ENCODE peak calls at places on chromosomes 4 and X, in four cellular contexts. D is left lung, E is fibroblast of lung, G is thoracic aorta. K is an unnamed sample.
A peak's percentile ranks its signal among the peaks of the same experiment; 100 is the strongest.

GRCh38 chrX:112218388-112218787 is 135.8 kb upstream of the TRPC5 start:
- DNase-seq in G (no peak), E (no peak), D (no peak), K (no peak)

GRCh38 chr4:109171098-109171497 is 131.4 kb downstream of the COL25A1 start:
- DNase-seq in D (no peak), G (no peak), E (no peak), K (peak; percentile 85)

GRCh38 chr4:20474119-20474518 is 222.4 kb downstream of the SLIT2 start:
- DNase-seq in E (peak; percentile 54), D (no peak), G (no peak), K (peak; percentile 25)

GRCh38 chr4:187090401-187090800 is 366.7 kb upstream of the FAT1 start:
- DNase-seq in G (no peak), D (no peak), E (no peak), K (no peak)

GRCh38 chrX:41265615-41266014 is 68.3 kb upstream of the DDX3X start:
- DNase-seq in D (no peak), E (peak; percentile 69), G (peak; percentile 7), K (no peak)

GRCh38 chrX:32937043-32937442 is 274.3 kb downstream of the DMD start:
- DNase-seq in D (no peak), E (no peak), G (no peak), K (no peak)

GRCh38 chr4:3364199-3364598 is 71.4 kb downstream of the RGS12 start:
- DNase-seq in E (no peak), G (no peak), D (peak; percentile 73), K (no peak)

GRCh38 chr4:141432000-141432712 is 204.2 kb upstream of the IL15 start:
- DNase-seq in G (no peak), E (peak; percentile 22), D (no peak), K (no peak)

GRCh38 chr4:37745946-37746345 is 59.8 kb upstream of the RELL1 start:
- DNase-seq in G (no peak), E (no peak), D (no peak), K (no peak)

GRCh38 chr4:10706236-10706635 is 21.7 kb upstream of the CLNK start:
- DNase-seq in G (no peak), D (no peak), E (peak; percentile 29), K (peak; percentile 12)

GRCh38 chrX:48711162-48711928 is 14.8 kb downstream of the SUV39H1 start:
- DNase-seq in G (no peak), D (no peak), E (no peak), K (no peak)

GRCh38 chrX:24146283-24146865 is 3.2 kb upstream of the ZFX start:
- DNase-seq in G (no peak), D (no peak), E (no peak), K (no peak)

GRCh38 chrX:28039258-28039657 is 58.0 kb upstream of the DCAF8L1 start:
- DNase-seq in D (no peak), G (no peak), E (no peak), K (no peak)

GRCh38 chr4:74117024-74117534 is 18.1 kb upstream of the CXCL2 start:
- DNase-seq in E (peak; percentile 95), D (no peak), G (peak; percentile 61), K (peak; percentile 91)

GRCh38 chr4:175035907-175036306 is 117.7 kb downstream of the ADAM29 start:
- DNase-seq in D (no peak), G (no peak), E (no peak), K (no peak)

GRCh38 chrX:121562616-121563015 is 515.2 kb downstream of the GLUD2 start:
- DNase-seq in G (no peak), E (no peak), D (no peak), K (no peak)

GRCh38 chr4:4185528-4185927 is 41.2 kb downstream of the OTOP1 start:
- DNase-seq in E (no peak), G (no peak), D (no peak), K (no peak)

GRCh38 chr4:107999932-108000539 is 10.3 kb downstream of the HADH start:
- DNase-seq in E (peak; percentile 14), G (no peak), D (no peak), K (peak; percentile 66)

GRCh38 chr4:1939664-1940509 is 68.7 kb downstream of the NSD2 start:
- DNase-seq in E (peak; percentile 93), G (no peak), D (no peak), K (peak; percentile 89)

GRCh38 chr4:2141762-2142520 is 82.8 kb downstream of the NAT8L start:
- DNase-seq in E (peak; percentile 10), G (no peak), D (no peak), K (no peak)

GRCh38 chr4:183147191-183147590 is 48.1 kb downstream of the WWC2 start:
- DNase-seq in E (no peak), G (no peak), D (no peak), K (peak; percentile 52)

GRCh38 chr4:125440814-125441213 is 126.1 kb downstream of the FAT4 start:
- DNase-seq in D (no peak), E (peak; percentile 8), G (no peak), K (no peak)

GRCh38 chr4:77445846-77446245 is 159.8 kb upstream of the CXCL13 start:
- DNase-seq in D (no peak), E (no peak), G (no peak), K (no peak)

GRCh38 chrX:74535211-74535621 is 79.2 kb downstream of the RLIM start:
- DNase-seq in G (no peak), E (peak; percentile 77), D (no peak), K (peak; percentile 38)

GRCh38 chr4:60891947-60892346 is 308.2 kb upstream of the ADGRL3 start:
- DNase-seq in D (no peak), G (no peak), E (no peak), K (no peak)

GRCh38 chr4:7625073-7625472 is 190.3 kb upstream of the PSAPL1 start:
- DNase-seq in G (no peak), E (peak; percentile 11), D (no peak), K (no peak)

GRCh38 chr4:34323549-34324325 is 1920.6 kb downstream of the ARAP2 start:
- DNase-seq in E (peak; percentile 26), G (no peak), D (no peak), K (peak; percentile 0)

GRCh38 chr4:2241003-2241402 is 918 bp downstream of the HAUS3 start:
- DNase-seq in D (no peak), E (no peak), G (no peak), K (no peak)

GRCh38 chr4:74501579-74501978 is 56.6 kb downstream of the AREG start:
- DNase-seq in D (no peak), E (peak; percentile 86), G (no peak), K (peak; percentile 90)

GRCh38 chr4:186789671-186790070 is 66.0 kb upstream of the FAT1 start:
- DNase-seq in E (peak; percentile 53), G (no peak), D (no peak), K (peak; percentile 37)

GRCh38 chrX:115535844-115536243 is 25.1 kb upstream of the PLS3 start:
- DNase-seq in E (no peak), D (no peak), G (no peak), K (peak; percentile 31)

GRCh38 chr4:5976921-5977320 is 41.3 kb downstream of the C4orf50 start:
- DNase-seq in E (no peak), G (no peak), D (no peak), K (no peak)

GRCh38 chr4:24855741-24856140 is 57.1 kb downstream of the CCDC149 start:
- DNase-seq in D (no peak), E (no peak), G (no peak), K (no peak)

GRCh38 chr4:129167640-129168260 is 71.8 kb downstream of the C4orf33 start:
- DNase-seq in G (no peak), E (peak; percentile 3), D (peak; percentile 28), K (no peak)
- TF ChIP-seq CTCF in G (no peak), E (peak; percentile 25), D (no peak), K (no peak)

GRCh38 chr4:75745192-75745591 is 20.8 kb downstream of the USO1 start:
- DNase-seq in E (peak; percentile 67), G (no peak), D (no peak), K (peak; percentile 87)
- H3K4me3 ChIP-seq in E (no peak overlapping the region), G (peak overlapping the region; percentile 29), D (no peak overlapping the region), K (no peak overlapping the region)

DNA sequence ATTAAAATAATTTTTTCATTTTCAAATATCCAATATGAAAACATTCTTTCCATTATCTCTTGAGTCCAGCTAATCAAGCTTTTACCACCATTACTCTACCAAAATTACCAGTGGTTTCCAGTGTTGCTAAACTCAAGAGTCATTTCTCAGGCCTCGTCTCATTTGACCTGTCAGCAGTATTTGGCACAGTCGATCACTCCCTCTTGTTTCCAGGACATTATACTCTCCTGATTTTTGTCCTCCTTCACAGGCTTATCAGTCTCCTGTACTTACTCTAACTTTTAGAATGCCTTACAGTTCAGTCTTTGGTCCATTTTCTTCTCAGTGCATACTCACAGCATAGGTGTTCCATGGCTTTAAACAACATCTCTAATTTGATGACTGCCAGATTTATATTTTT is 11.6 kb downstream of the USP38 start:
- DNase-seq in E (no peak), G (no peak), D (no peak), K (no peak)
- H3K36me3 ChIP-seq in E (peaks cover 6% of the 10 kb centered on the region), G (peaks cover 41% of the 10 kb centered on the region), D (peaks cover 99% of the 10 kb centered on the region), K (peaks cover 8% of the 10 kb centered on the region)

GRCh38 chrX:68594769-68595168 is 52.7 kb upstream of the STARD8 start:
- DNase-seq in G (no peak), E (no peak), D (no peak), K (no peak)

GRCh38 chrX:68599256-68600152 is 48.0 kb upstream of the STARD8 start:
- DNase-seq in D (no peak), G (no peak), E (peak; percentile 6), K (no peak)
- TF ChIP-seq CTCF in D (peak; percentile 50), G (peak; percentile 12), E (peak; percentile 71), K (peak; percentile 36)

GRCh38 chr4:180314972-180315371 is 1928.2 kb upstream of the TENM3 start:
- DNase-seq in G (no peak), E (no peak), D (no peak), K (no peak)
- H3K4me3 ChIP-seq in G (no peak overlapping the region), E (no peak overlapping the region), D (no peak overlapping the region), K (no peak overlapping the region)

GRCh38 chrX:107429090-107429489 is 20.4 kb upstream of the FRMPD3 start:
- DNase-seq in E (peak; percentile 15), D (no peak), G (no peak), K (peak; percentile 18)
- H3K36me3 ChIP-seq in E (no peaks in the 10 kb centered on the region), D (no peaks in the 10 kb centered on the region), G (no peaks in the 10 kb centered on the region), K (no peaks in the 10 kb centered on the region)

GRCh38 chr4:114839986-114840385 is 241.4 kb downstream of the UGT8 start:
- DNase-seq in G (no peak), E (no peak), D (no peak), K (no peak)
- TF ChIP-seq CTCF in G (no peak), E (no peak), D (no peak), K (no peak)

K was measured in bronchial epithelial cell.